ENCODE peak calls at places on chromosomes 2 and 18, in nine cellular contexts. Y is EH; C is activated CD4-positive, alpha-beta T cell treated with anti-CD3 and anti-CD28 coated beads, Interleukin-2, amount 50 U/mL, for 48 hours; H is NCI-H1417; D is DMS79; G is stimulated activated CD4-positive, alpha-beta T cell treated with anti-CD3 and anti-CD28 coated beads, Interleukin-15, amount 100 ng/mL, for 1 hour; L is ELR; R is left ventricle myocardium inferior; V is left cardiac atrium. B is an unnamed sample.

GRCh38 chr18:71223487-71223886 is 934.6 kb downstream of the SOCS6 start:
- DNase-seq in Y (no peak), C (no peak), H (no peak), D (no peak), G (no peak), L (no peak), R (no peak), V (no peak), B (no peak)

GRCh38 chr2:128792476-128793054 is 473.9 kb upstream of the HS6ST1 start:
- DNase-seq in Y (no peak), C (no peak), H (no peak), D (no peak), G (no peak), L (no peak), R (no peak), V (no peak), B (no peak)

GRCh38 chr2:135063210-135063609 is 11.1 kb downstream of the RAB3GAP1 start:
- DNase-seq in Y (no peak), C (no peak), H (no peak), D (no peak), G (no peak), L (no peak), R (no peak), V (no peak), B (no peak)

GRCh38 chr18:12092398-12093229 is 1.0 kb upstream of the ANKRD62 start:
- DNase-seq in Y (no peak), C (no peak), H (peak; percentile 64), D (peak; percentile 10), G (no peak), L (peak; percentile 7), R (no peak), V (peak; percentile 23), B (no peak)

GRCh38 chr2:127733113-127733815 is 32.0 kb downstream of the SFT2D3 start:
- DNase-seq in Y (no peak), C (no peak), H (no peak), D (no peak), G (no peak), L (no peak), R (no peak), V (no peak), B (no peak)

GRCh38 chr18:79367989-79368388 is 27.7 kb upstream of the NFATC1 start:
- DNase-seq in Y (no peak), C (no peak), H (no peak), D (peak; percentile 13), G (no peak), L (no peak), R (no peak), V (no peak), B (no peak)

GRCh38 chr2:230512955-230513748 is 97.2 kb downstream of the SP100 start:
- DNase-seq in Y (peak; percentile 25), C (no peak), H (no peak), D (no peak), G (no peak), L (peak; percentile 13), R (no peak), V (no peak), B (no peak)

GRCh38 chr2:209495855-209496585 is 72.2 kb downstream of the MAP2 start:
- DNase-seq in Y (peak; percentile 98), C (no peak), H (peak; percentile 96), D (peak; percentile 90), G (no peak), L (peak; percentile 97), R (no peak), V (no peak), B (peak; percentile 83)

GRCh38 chr18:55907352-55908045 is 319.5 kb upstream of the TCF4 start:
- DNase-seq in Y (peak; percentile 31), C (no peak), H (no peak), D (no peak), G (no peak), L (peak; percentile 5), R (peak; percentile 29), V (no peak), B (no peak)

GRCh38 chr18:46672062-46672970 is 15.3 kb upstream of the LOXHD1 start:
- DNase-seq in Y (no peak), C (no peak), H (no peak), D (no peak), G (no peak), L (no peak), R (no peak), V (no peak), B (no peak)